ENCODE peak calls at places on chromosomes 13 and 19, in four cellular contexts. I is lower lobe of right lung, G is GM12865, T is GM10248. M is an unnamed sample.

GRCh38 chr13:113405481-113406300 is 41.8 kb upstream of the GRTP1 start:
- DNase-seq in I (no peak), G (no peak), T (no peak), M (no peak)

GRCh38 chr13:101514695-101515275 is 62.3 kb downstream of the ITGBL1 start:
- DNase-seq in I (no peak), G (peak), T (peak), M (peak)

GRCh38 chr19:6060600-6061391 is 49.5 kb downstream of the RFX2 start:
- DNase-seq in I (no peak), G (no peak), T (no peak), M (no peak)

GRCh38 chr13:94722596-94722995 is 10.3 kb upstream of the SOX21 start:
- DNase-seq in I (no peak), G (no peak), T (no peak), M (no peak)

GRCh38 chr13:30088312-30088855 is 219.0 kb downstream of the KATNAL1 start:
- DNase-seq in I (no peak), G (no peak), T (no peak), M (no peak)

GRCh38 chr19:56125806-56126590 is 4.9 kb upstream of the ZNF787 start:
- DNase-seq in I (no peak), G (no peak), T (no peak), M (no peak)

GRCh38 chr19:18290250-18291018 is 9.0 kb upstream of the JUND start:
- DNase-seq in I (no peak), G (peak), T (peak), M (peak)

GRCh38 chr13:20274466-20274865 is 42.3 kb upstream of the GJB6 start:
- DNase-seq in I (no peak), G (no peak), T (no peak), M (no peak)

GRCh38 chr13:86909318-86909717 is 761.9 kb upstream of the SLITRK5 start:
- DNase-seq in I (no peak), G (no peak), T (no peak), M (no peak)

GRCh38 chr13:62793850-62794249 is 1378.2 kb upstream of the PCDH20 start:
- DNase-seq in I (no peak), G (no peak), T (no peak), M (no peak)

GRCh38 chr13:65378943-65379519 is 1851.1 kb downstream of the PCDH9 start:
- DNase-seq in I (no peak), G (no peak), T (no peak), M (no peak)

GRCh38 chr13:91664036-91664435 is 265.6 kb downstream of the GPC5 start:
- DNase-seq in I (no peak), G (no peak), T (no peak), M (no peak)

GRCh38 chr13:48040059-48040458 is 2.5 kb downstream of the NUDT15 start:
- DNase-seq in I (no peak), G (no peak), T (no peak), M (no peak)

GRCh38 chr19:42184401-42184861 is 33.0 kb downstream of the DEDD2 start:
- DNase-seq in I (peak), G (peak), T (peak), M (no peak)

GRCh38 chr13:103473081-103473480 is 406.9 kb upstream of the SLC10A2 start:
- DNase-seq in I (no peak), G (no peak), T (no peak), M (no peak)

GRCh38 chr13:62296812-62297211 is 881.2 kb upstream of the PCDH20 start:
- DNase-seq in I (no peak), G (no peak), T (no peak), M (no peak)

GRCh38 chr19:49820125-49820524 is 2.0 kb downstream of the MED25 start:
- DNase-seq in I (no peak), G (no peak), T (no peak), M (no peak)

GRCh38 chr19:52640916-52641315 is 2.8 kb upstream of the ZNF83 start:
- DNase-seq in I (no peak), G (no peak), T (no peak), M (peak)

GRCh38 chr19:883661-884211 is 9.3 kb downstream of the MED16 start:
- DNase-seq in I (peak), G (no peak), T (no peak), M (no peak)

GRCh38 chr13:21608961-21609360 is 5.0 kb upstream of the MICU2 start:
- DNase-seq in I (no peak), G (no peak), T (no peak), M (no peak)

GRCh38 chr13:91313103-91313502 is 34.4 kb upstream of the MIR17HG start:
- DNase-seq in I (no peak), G (peak), T (no peak), M (peak)

GRCh38 chr19:1906985-1907562 is 1.9 kb downstream of the ADAT3 start:
- DNase-seq in I (no peak), G (peak), T (no peak), M (no peak)

DNA sequence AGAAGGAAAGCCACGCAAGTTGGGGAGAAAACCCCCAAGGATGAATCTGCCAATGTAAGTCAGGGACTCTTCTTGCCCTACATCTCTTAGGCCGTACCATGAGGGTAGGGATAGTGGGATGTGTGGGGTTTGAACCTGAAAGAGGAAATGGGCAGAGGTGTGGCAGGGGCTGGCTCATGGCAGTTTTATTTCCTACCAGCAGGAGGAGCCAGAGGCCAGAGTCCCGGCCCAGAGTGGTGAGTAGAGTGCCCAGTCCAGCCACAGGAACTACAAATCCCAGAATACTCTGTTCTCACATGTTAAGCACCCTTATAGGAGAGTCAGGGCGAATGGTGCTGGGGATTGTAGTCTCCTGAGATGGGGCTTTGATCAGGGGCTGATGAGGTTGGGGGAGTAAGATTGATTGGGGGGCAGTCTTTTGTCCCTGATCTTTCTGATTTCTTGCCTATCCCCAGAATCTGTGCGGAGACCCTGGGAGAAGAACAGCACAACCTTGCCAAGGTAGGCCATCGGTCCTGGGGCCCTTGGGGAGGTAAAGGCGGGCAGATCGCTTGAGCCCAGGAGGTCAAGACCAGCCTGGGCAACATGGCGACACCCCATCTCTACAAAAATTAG is 16.5 kb downstream of the VASP start:
- DNase-seq in I (peak), G (peak), T (peak), M (peak)
- TF ChIP-seq CTCF in I (peak), G (peak), T (peak), M (peak)

GRCh38 chr13:71067164-71067815 is 799.7 kb downstream of the DACH1 start:
- DNase-seq in I (no peak), G (no peak), T (no peak), M (no peak)
- TF ChIP-seq CTCF in I (no peak), G (no peak), T (no peak), M (no peak)

GRCh38 chr19:39970674-39971379 is at the start of gene PSMC4:
- DNase-seq in I (peak), G (peak), T (peak), M (peak)

GRCh38 chr19:39969681-39970423 is 1.1 kb upstream of the PSMC4 start:
- DNase-seq in I (no peak), G (peak), T (no peak), M (no peak)

GRCh38 chr19:39969266-39969665 is 1.7 kb upstream of the PSMC4 start:
- DNase-seq in I (no peak), G (no peak), T (no peak), M (no peak)

GRCh38 chr19:39970424-39970673 is 616 bp upstream of the PSMC4 start:
- DNase-seq in I (no peak), G (no peak), T (peak), M (no peak)

GRCh38 chr19:39971380-39971841 is 446 bp downstream of the PSMC4 start:
- DNase-seq in I (no peak), G (no peak), T (no peak), M (no peak)
- TF ChIP-seq CTCF in I (no peak), G (no peak), T (no peak), M (no peak)

GRCh38 chr13:26629260-26629659 is 71.8 kb downstream of the WASF3 start:
- DNase-seq in I (no peak), G (no peak), T (no peak), M (no peak)
- TF ChIP-seq CTCF in I (no peak), G (no peak), T (no peak), M (no peak)

GRCh38 chr13:27403727-27404385 is 20.6 kb upstream of the GTF3A start:
- DNase-seq in I (no peak), G (no peak), T (no peak), M (no peak)

GRCh38 chr13:27404680-27405079 is 19.7 kb upstream of the GTF3A start:
- DNase-seq in I (no peak), G (no peak), T (no peak), M (no peak)

GRCh38 chr13:27406178-27406939 is 18.1 kb upstream of the GTF3A start:
- DNase-seq in I (no peak), G (peak), T (peak), M (no peak)

GRCh38 chr13:27403252-27403678 is 21.2 kb upstream of the GTF3A start:
- DNase-seq in I (no peak), G (no peak), T (no peak), M (no peak)

DNA sequence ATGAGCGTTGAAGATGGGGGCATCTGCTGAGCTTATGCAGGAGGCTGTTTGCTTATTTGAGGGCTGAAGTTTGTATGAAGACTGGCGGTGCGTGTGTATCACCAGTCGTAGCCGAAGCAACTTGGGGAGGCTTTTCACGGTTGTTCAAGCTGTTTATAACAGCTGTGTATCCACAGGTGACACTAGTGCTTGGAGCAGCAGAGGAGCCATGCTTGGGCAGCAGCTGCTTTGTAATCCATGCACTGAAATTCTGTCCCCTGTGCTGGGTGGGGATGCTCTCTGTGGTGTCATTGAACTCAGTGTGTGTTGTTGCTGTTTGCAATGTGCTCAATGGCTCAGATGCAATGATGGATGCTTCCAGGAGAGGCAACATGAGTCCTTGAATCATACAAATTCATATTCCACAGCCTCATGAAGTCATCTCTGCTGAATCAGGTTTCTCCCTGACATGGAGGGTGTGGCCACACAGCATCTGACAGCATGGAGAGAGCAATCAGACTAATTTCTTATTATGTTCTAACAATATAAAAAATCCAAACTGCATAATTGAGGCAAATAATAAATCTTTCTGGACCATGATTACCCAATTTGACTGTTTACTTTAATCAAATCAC is 18.8 kb upstream of the GTF3A start:
- DNase-seq in I (no peak), G (no peak), T (no peak), M (no peak)
- TF ChIP-seq CTCF in I (no peak), G (no peak), T (no peak), M (no peak)

GRCh38 chr13:109764474-109765292 is 21.7 kb downstream of the IRS2 start:
- DNase-seq in I (no peak), G (no peak), T (no peak), M (no peak)
- TF ChIP-seq CTCF in I (peak), G (no peak), T (no peak), M (peak)

GRCh38 chr13:39037880-39038568 is at the start of the genes NHLRC3 and PROSER1:
- DNase-seq in I (peak), G (peak), T (peak), M (peak)
- TF ChIP-seq CTCF in I (no peak), G (no peak), T (no peak), M (no peak)